ENCODE peak calls at places on chromosomes 12 and 14, in four cellular contexts. One of them, this sample, is unnamed.

GRCh38 chr12:64099430-64099829 is 122.7 kb downstream of the KICS2 start:
- DNase-seq in H1: no peak
- DNase-seq in IMR-90: peak
- DNase-seq in H9: no peak
- DNase-seq in this sample: no peak

GRCh38 chr12:27635349-27635972 is 60.8 kb upstream of the REP15 start:
- DNase-seq in H1: no peak
- DNase-seq in IMR-90: peak
- DNase-seq in H9: no peak
- DNase-seq in this sample: peak

GRCh38 chr12:85955127-85955526 is 81.0 kb downstream of the NTS start:
- DNase-seq in H1: no peak
- DNase-seq in IMR-90: no peak
- DNase-seq in H9: no peak
- DNase-seq in this sample: no peak

GRCh38 chr14:50544911-50545310 is 12.5 kb upstream of the MAP4K5 start:
- DNase-seq in H1: no peak
- DNase-seq in IMR-90: no peak
- DNase-seq in H9: no peak
- DNase-seq in this sample: no peak

GRCh38 chr14:101004176-101004575 is 100.7 kb upstream of the RTL1 start:
- DNase-seq in H1: no peak
- DNase-seq in IMR-90: no peak
- DNase-seq in H9: no peak
- DNase-seq in this sample: no peak

GRCh38 chr12:98424726-98425401 is 90.5 kb upstream of the TMPO start:
- DNase-seq in H1: no peak
- DNase-seq in IMR-90: peak
- DNase-seq in H9: peak
- DNase-seq in this sample: peak

GRCh38 chr14:73725116-73726024 is 11.2 kb upstream of the PNMA1 start:
- DNase-seq in H1: no peak
- DNase-seq in IMR-90: peak
- DNase-seq in H9: no peak
- DNase-seq in this sample: peak

GRCh38 chr14:88614218-88614907 is 51.5 kb downstream of the ZC3H14 start:
- DNase-seq in H1: no peak
- DNase-seq in IMR-90: peak
- DNase-seq in H9: no peak
- DNase-seq in this sample: no peak

GRCh38 chr12:52050116-52050770 is 999 bp upstream of the NR4A1 start:
- DNase-seq in H1: peak
- DNase-seq in IMR-90: peak
- DNase-seq in H9: peak
- DNase-seq in this sample: peak

GRCh38 chr12:1843641-1844005 is 23.3 kb downstream of the LRTM2 start:
- DNase-seq in H1: no peak
- DNase-seq in IMR-90: no peak
- DNase-seq in H9: peak
- DNase-seq in this sample: no peak

GRCh38 chr12:1842905-1843640 is 22.7 kb downstream of the LRTM2 start:
- DNase-seq in H1: peak
- DNase-seq in IMR-90: no peak
- DNase-seq in H9: peak
- DNase-seq in this sample: no peak

GRCh38 chr12:1840981-1841425 is 20.6 kb downstream of the LRTM2 start:
- DNase-seq in H1: no peak
- DNase-seq in IMR-90: no peak
- DNase-seq in H9: peak
- DNase-seq in this sample: no peak

GRCh38 chr12:1841606-1842182 is 21.3 kb downstream of the LRTM2 start:
- DNase-seq in H1: no peak
- DNase-seq in IMR-90: no peak
- DNase-seq in H9: no peak
- DNase-seq in this sample: no peak

GRCh38 chr12:1842183-1842904 is 22.0 kb downstream of the LRTM2 start:
- DNase-seq in H1: peak
- DNase-seq in IMR-90: no peak
- DNase-seq in H9: peak
- DNase-seq in this sample: no peak
- H3K4me2 ChIP-seq in H1: no peak
- H3K4me2 ChIP-seq in IMR-90: no peak
- H3K4me2 ChIP-seq in H9: no peak
- H3K4me2 ChIP-seq in this sample: no peak

GRCh38 chr12:108822458-108823205 is 34.8 kb downstream of the SSH1 start:
- DNase-seq in H1: no peak
- DNase-seq in IMR-90: no peak
- DNase-seq in H9: no peak
- DNase-seq in this sample: peak

GRCh38 chr12:108820700-108821406 is 36.5 kb downstream of the SSH1 start:
- DNase-seq in H1: no peak
- DNase-seq in IMR-90: no peak
- DNase-seq in H9: no peak
- DNase-seq in this sample: no peak

GRCh38 chr12:108823804-108824203 is 33.6 kb downstream of the SSH1 start:
- DNase-seq in H1: no peak
- DNase-seq in IMR-90: no peak
- DNase-seq in H9: no peak
- DNase-seq in this sample: peak

GRCh38 chr12:108819920-108820699 is 37.3 kb downstream of the SSH1 start:
- DNase-seq in H1: no peak
- DNase-seq in IMR-90: no peak
- DNase-seq in H9: no peak
- DNase-seq in this sample: no peak

DNA sequence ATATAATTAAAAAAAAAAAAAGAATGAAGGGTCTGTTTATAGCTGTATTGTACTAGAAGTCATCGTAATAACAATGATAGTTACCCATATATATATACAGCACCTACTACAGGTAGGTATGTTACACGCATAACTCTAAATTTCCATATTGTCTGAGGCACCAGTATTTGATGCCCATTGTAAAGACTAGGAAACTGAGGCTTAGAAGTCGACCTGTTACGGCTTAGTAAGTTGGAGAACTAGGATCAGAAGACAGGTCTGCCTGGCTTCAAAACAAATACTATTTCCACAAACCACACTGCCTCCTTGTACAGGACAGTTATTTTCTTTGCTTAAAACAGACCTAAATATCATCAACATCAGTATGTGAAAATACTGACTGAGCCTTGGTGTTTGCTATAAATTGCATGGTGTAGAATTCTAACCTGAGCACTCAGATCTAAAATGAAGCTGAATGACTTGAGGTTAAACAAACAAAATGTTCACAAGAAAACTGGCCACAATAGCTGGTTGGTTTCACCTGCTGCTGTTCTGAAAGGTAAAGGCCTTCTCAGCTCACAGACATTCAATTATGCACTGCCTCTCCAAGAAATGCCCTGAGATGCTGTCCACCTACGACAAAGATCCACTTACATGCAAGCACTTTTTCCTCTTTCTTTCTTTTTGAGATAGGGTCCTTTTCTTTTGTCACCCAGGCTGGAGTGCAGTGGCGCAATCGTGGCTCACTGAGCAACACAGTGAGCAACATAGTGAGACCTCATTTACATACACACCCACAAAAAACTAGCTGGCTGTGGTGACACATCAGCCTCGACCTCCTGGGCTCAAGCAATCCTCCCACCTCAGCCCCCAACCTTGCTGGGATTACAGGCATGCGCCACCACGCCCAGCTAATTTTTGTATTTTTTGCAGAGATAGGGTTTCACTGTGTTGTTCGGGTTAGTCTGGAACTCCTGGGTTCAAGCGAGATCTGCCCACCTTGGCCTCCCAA is 35.7 kb downstream of the SSH1 start:
- DNase-seq in H1: no peak
- DNase-seq in IMR-90: peak
- DNase-seq in H9: no peak
- DNase-seq in this sample: no peak
- H3K4ac ChIP-seq in H1: no peak
- H3K4ac ChIP-seq in IMR-90: peak
- H3K4ac ChIP-seq in H9: no peak
- H3K4ac ChIP-seq in this sample: no peak

GRCh38 chr14:24337144-24337823 is 2.4 kb upstream of the ADCY4 start:
- DNase-seq in H1: no peak
- DNase-seq in IMR-90: no peak
- DNase-seq in H9: no peak
- DNase-seq in this sample: no peak

GRCh38 chr14:24340606-24341005 is 815 bp upstream of the RIPK3 start:
- DNase-seq in H1: no peak
- DNase-seq in IMR-90: no peak
- DNase-seq in H9: no peak
- DNase-seq in this sample: no peak

GRCh38 chr14:24337824-24338175 is 2.0 kb downstream of the RIPK3 start:
- DNase-seq in H1: no peak
- DNase-seq in IMR-90: no peak
- DNase-seq in H9: no peak
- DNase-seq in this sample: no peak

GRCh38 chr14:24338843-24339242 is 948 bp downstream of the RIPK3 start:
- DNase-seq in H1: no peak
- DNase-seq in IMR-90: no peak
- DNase-seq in H9: no peak
- DNase-seq in this sample: no peak

DNA sequence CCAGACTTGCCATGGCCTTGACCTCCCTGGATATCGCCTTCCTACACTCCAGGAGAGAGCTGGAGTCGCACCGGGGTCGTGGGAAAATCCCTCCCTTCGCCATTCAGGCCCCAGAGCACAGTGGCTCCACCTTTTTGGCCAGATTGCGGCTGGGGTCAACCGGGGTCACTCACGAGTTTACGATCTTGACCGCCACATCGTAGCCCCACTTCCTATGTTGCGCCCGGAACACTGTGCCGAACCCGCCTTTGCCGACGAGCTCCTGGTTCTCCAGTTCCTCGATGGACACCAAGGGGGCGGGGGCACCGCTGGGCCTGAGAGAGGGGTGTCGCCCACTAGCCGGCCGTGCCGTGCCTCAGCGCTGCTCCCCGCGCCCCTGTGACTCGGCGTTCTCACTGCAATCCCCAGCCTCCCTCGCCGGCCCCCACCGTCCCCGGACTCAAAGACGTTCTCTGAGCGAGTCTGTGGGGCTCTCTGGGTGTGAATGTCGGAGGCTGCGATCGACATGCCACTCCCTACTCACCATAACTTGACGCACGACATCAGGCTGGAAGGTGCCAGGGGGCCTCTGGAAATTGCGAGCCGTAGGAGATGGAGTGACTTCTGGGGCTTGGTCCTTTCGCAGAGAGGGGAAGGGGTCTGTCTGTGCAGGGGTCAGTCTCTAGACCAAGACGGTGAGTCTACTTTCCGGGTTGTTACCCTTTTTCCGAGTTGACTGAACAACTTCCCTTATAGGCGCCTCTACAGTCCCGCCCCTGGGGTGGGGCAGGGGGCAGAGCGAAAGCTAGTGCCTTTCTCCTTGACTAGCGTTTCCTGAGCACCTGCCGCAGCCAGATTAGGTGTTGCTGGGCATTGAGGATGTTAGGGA is at the start of gene RIPK3:
- DNase-seq in H1: peak
- DNase-seq in IMR-90: no peak
- DNase-seq in H9: peak
- DNase-seq in this sample: no peak
- H3K56ac ChIP-seq in H1: no peak
- H3K56ac ChIP-seq in IMR-90: no peak
- H3K56ac ChIP-seq in H9: no peak
- H3K56ac ChIP-seq in this sample: peak

DNA sequence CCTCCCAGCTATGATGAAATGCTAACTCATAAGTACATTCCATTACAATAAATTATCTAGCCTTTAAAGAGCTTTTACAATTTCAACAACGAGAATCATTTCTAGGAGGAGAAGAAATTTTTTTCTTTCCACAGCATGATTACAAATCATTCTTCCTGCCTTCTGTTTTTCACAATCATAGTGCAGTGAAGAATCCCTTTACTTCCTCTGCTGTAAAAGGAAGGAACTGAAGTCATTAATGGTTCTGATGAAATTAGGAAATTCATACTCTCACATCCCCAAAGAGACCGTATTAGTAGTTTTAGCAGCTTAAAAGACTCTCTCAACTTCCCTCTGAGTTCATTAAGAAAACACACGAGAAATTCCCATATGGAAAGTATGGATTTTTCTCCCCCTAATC is 58.7 kb upstream of the KITLG start:
- DNase-seq in H1: no peak
- DNase-seq in IMR-90: peak
- DNase-seq in H9: no peak
- DNase-seq in this sample: no peak
- H3K4me2 ChIP-seq in H1: no peak
- H3K4me2 ChIP-seq in IMR-90: peak
- H3K4me2 ChIP-seq in H9: no peak
- H3K4me2 ChIP-seq in this sample: no peak

GRCh38 chr14:47150267-47150666 is 498.7 kb upstream of the RPL10L start:
- DNase-seq in H1: no peak
- DNase-seq in IMR-90: no peak
- DNase-seq in H9: no peak
- DNase-seq in this sample: no peak
- H3K4ac ChIP-seq in H1: no peak
- H3K4ac ChIP-seq in IMR-90: no peak
- H3K4ac ChIP-seq in H9: no peak
- H3K4ac ChIP-seq in this sample: no peak

GRCh38 chr12:115037830-115038229 is 353.9 kb upstream of the TBX3 start:
- DNase-seq in H1: no peak
- DNase-seq in IMR-90: peak
- DNase-seq in H9: no peak
- DNase-seq in this sample: no peak
- H3K56ac ChIP-seq in H1: no peak
- H3K56ac ChIP-seq in IMR-90: no peak
- H3K56ac ChIP-seq in H9: no peak
- H3K56ac ChIP-seq in this sample: no peak

DNA sequence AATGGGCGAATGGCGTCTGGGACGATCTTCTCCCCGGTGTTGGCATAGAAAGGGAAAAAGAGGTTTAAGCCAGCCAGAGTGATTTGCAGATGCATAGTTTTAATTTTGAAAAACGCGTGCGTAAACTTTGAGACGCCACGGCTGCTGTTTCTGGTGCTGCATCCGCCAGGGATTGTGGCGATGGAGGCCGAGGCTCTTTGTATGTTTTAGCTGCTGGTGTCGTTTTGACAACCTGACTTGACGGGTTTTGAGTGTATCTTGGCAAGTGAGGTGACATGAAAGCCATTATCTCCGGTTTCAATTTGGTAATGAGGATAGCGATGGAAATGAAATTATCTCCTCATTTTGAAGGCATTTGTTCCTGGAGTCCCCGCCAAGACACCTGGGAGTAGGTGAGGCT is 1.6 kb downstream of the PTGDR start:
- DNase-seq in H1: no peak
- DNase-seq in IMR-90: no peak
- DNase-seq in H9: no peak
- DNase-seq in this sample: peak
- H3K4me2 ChIP-seq in H1: peak
- H3K4me2 ChIP-seq in IMR-90: peak
- H3K4me2 ChIP-seq in H9: peak
- H3K4me2 ChIP-seq in this sample: no peak